ENCODE peak calls at places on chromosomes 1 and 21, in six cellular contexts. X, A, E, M, B and Y are unnamed samples.

GRCh38 chr21:19510653-19511052 is 1107.1 kb upstream of the TMPRSS15 start:
- DNase-seq in X (no peak), A (no peak), E (no peak), M (peak), B (no peak), Y (no peak)

GRCh38 chr21:38925923-38926322 is 120.2 kb downstream of the ETS2 start:
- DNase-seq in X (no peak), A (peak), E (no peak), M (no peak), B (peak), Y (peak)

GRCh38 chr1:208917719-208918118 is 665.8 kb upstream of the CAMK1G start:
- DNase-seq in X (no peak), A (no peak), E (no peak), M (no peak), B (no peak), Y (no peak)

GRCh38 chr1:60978421-60979357 is 103.7 kb upstream of the NFIA start:
- DNase-seq in X (no peak), A (peak), E (peak), M (peak), B (no peak), Y (no peak)

GRCh38 chr1:154556422-154556821 is 2.0 kb downstream of the UBE2Q1 start:
- DNase-seq in X (no peak), A (no peak), E (no peak), M (peak), B (no peak), Y (no peak)

GRCh38 chr1:36115200-36115669 is 9.8 kb downstream of the COL8A2 start:
- DNase-seq in X (no peak), A (no peak), E (no peak), M (no peak), B (peak), Y (no peak)

GRCh38 chr1:9989773-9990172 is 7.3 kb upstream of the RBP7 start:
- DNase-seq in X (no peak), A (no peak), E (no peak), M (no peak), B (no peak), Y (no peak)

GRCh38 chr1:21293537-21294265 is 3.4 kb upstream of the ECE1 start:
- DNase-seq in X (no peak), A (no peak), E (no peak), M (no peak), B (no peak), Y (no peak)

GRCh38 chr1:209655412-209655811 is 3.2 kb upstream of the LAMB3 start:
- DNase-seq in X (no peak), A (no peak), E (no peak), M (no peak), B (no peak), Y (no peak)

GRCh38 chr1:18249691-18250090 is 142.1 kb downstream of the IGSF21 start:
- DNase-seq in X (no peak), A (no peak), E (no peak), M (no peak), B (no peak), Y (no peak)

GRCh38 chr1:71777094-71777493 is 505.2 kb downstream of the NEGR1 start:
- DNase-seq in X (no peak), A (no peak), E (no peak), M (no peak), B (no peak), Y (no peak)

GRCh38 chr1:3198371-3199287 is 129.6 kb downstream of the PRDM16 start:
- DNase-seq in X (no peak), A (no peak), E (no peak), M (no peak), B (no peak), Y (no peak)

GRCh38 chr1:179129702-179130473 is 48.0 kb downstream of the TOR3A start:
- DNase-seq in X (no peak), A (no peak), E (no peak), M (no peak), B (no peak), Y (no peak)

GRCh38 chr1:76547916-76548315 is 319.4 kb upstream of the ST6GALNAC5 start:
- DNase-seq in X (no peak), A (no peak), E (no peak), M (peak), B (no peak), Y (no peak)

GRCh38 chr1:218620956-218621355 is 275.8 kb downstream of the TGFB2 start:
- DNase-seq in X (no peak), A (no peak), E (peak), M (no peak), B (peak), Y (no peak)

GRCh38 chr1:147700042-147700711 is 29.9 kb upstream of the ACP6 start:
- DNase-seq in X (peak), A (peak), E (peak), M (peak), B (peak), Y (peak)

GRCh38 chr1:227315500-227316346 is 2.6 kb downstream of the CDC42BPA start:
- DNase-seq in X (no peak), A (peak), E (peak), M (peak), B (peak), Y (peak)

GRCh38 chr1:11058595-11059165 is 1.1 kb downstream of the SRM start:
- DNase-seq in X (no peak), A (no peak), E (no peak), M (no peak), B (no peak), Y (no peak)

GRCh38 chr1:113538225-113538624 is 147.9 kb downstream of the MAGI3 start:
- DNase-seq in X (no peak), A (no peak), E (no peak), M (no peak), B (no peak), Y (no peak)

GRCh38 chr1:58065520-58065919 is 481.0 kb downstream of the OMA1 start:
- DNase-seq in X (no peak), A (no peak), E (no peak), M (peak), B (no peak), Y (no peak)

GRCh38 chr1:201647094-201647493 is 108.2 kb downstream of the NAV1 start:
- DNase-seq in X (no peak), A (no peak), E (no peak), M (no peak), B (no peak), Y (no peak)

GRCh38 chr1:61585714-61586113 is 139.2 kb downstream of the TM2D1 start:
- DNase-seq in X (no peak), A (no peak), E (no peak), M (no peak), B (no peak), Y (peak)

GRCh38 chr21:31371715-31372114 is 27.7 kb upstream of the TIAM1 start:
- DNase-seq in X (no peak), A (no peak), E (no peak), M (no peak), B (no peak), Y (no peak)

GRCh38 chr1:102628008-102628736 is 480.1 kb downstream of the COL11A1 start:
- DNase-seq in X (no peak), A (no peak), E (no peak), M (no peak), B (peak), Y (no peak)

GRCh38 chr1:244598611-244599010 is 54.3 kb upstream of the DESI2 start:
- DNase-seq in X (no peak), A (no peak), E (no peak), M (no peak), B (no peak), Y (no peak)

GRCh38 chr1:72442251-72442650 is 159.9 kb upstream of the NEGR1 start:
- DNase-seq in X (no peak), A (no peak), E (no peak), M (no peak), B (no peak), Y (no peak)

GRCh38 chr1:36778773-36779172 is 255.5 kb downstream of the GRIK3 start:
- DNase-seq in X (no peak), A (no peak), E (no peak), M (no peak), B (no peak), Y (no peak)

GRCh38 chr21:42567181-42567560 is 53.5 kb downstream of the SLC37A1 start:
- DNase-seq in X (no peak), A (no peak), E (no peak), M (no peak), B (no peak), Y (no peak)

GRCh38 chr21:44350773-44351481 is 2.5 kb upstream of the TRPM2 start:
- DNase-seq in X (no peak), A (no peak), E (no peak), M (no peak), B (no peak), Y (no peak)

GRCh38 chr1:50989694-50990093 is 19.6 kb downstream of the CDKN2C start:
- DNase-seq in X (no peak), A (no peak), E (no peak), M (no peak), B (no peak), Y (no peak)

GRCh38 chr1:37465596-37466517 is 8.5 kb upstream of the ZC3H12A start:
- DNase-seq in X (no peak), A (no peak), E (no peak), M (no peak), B (no peak), Y (no peak)

GRCh38 chr1:6502000-6502891 is 10.8 kb upstream of the PLEKHG5 start:
- DNase-seq in X (no peak), A (no peak), E (no peak), M (no peak), B (no peak), Y (peak)

GRCh38 chr21:44916965-44917364 is 3.7 kb downstream of the ITGB2 start:
- DNase-seq in X (no peak), A (no peak), E (no peak), M (no peak), B (no peak), Y (no peak)

GRCh38 chr1:226588484-226588883 is 39.9 kb downstream of the STUM start:
- DNase-seq in X (no peak), A (no peak), E (no peak), M (no peak), B (no peak), Y (no peak)

GRCh38 chr1:228902781-228903572 is 167.7 kb downstream of the RHOU start:
- DNase-seq in X (peak), A (peak), E (peak), M (no peak), B (peak), Y (peak)

GRCh38 chr1:229068266-229069043 is 202.5 kb upstream of the RAB4A start:
- DNase-seq in X (no peak), A (no peak), E (no peak), M (no peak), B (no peak), Y (no peak)

DNA sequence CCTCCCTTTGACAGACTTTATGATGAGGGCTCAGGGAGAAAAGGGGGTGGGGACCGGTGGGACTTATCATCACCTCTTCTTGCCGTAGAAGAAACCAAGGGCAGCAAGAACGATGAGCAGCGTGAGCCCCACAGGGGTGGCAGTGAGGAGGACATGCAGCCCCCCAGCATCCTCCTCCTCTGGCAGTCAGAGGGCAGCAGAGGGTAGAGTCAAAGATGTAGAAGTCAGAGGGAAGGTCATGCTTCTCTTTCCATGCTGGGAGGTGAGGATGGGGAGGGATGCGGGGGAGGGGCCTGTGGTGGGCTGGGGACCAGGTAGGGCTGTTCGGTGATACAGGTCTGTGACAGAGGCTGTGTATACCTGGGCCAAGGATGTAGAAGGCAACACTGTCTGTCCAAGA is 14.8 kb downstream of the INSRR start:
- DNase-seq in X (no peak), A (no peak), E (no peak), M (peak), B (no peak), Y (no peak)
- TF ChIP-seq CTCF in X (no peak), A (no peak), E (no peak), M (peak), B (no peak), Y (no peak)

GRCh38 chr21:35206141-35207125 is 157.3 kb upstream of the RUNX1 start:
- DNase-seq in X (no peak), A (no peak), E (no peak), M (no peak), B (no peak), Y (peak)

GRCh38 chr21:35210093-35210492 is 161.0 kb upstream of the RUNX1 start:
- DNase-seq in X (no peak), A (no peak), E (no peak), M (no peak), B (no peak), Y (no peak)

GRCh38 chr21:35207322-35207721 is 158.2 kb upstream of the RUNX1 start:
- DNase-seq in X (no peak), A (no peak), E (no peak), M (no peak), B (no peak), Y (no peak)

GRCh38 chr21:35208117-35208516 is 159.0 kb upstream of the RUNX1 start:
- DNase-seq in X (no peak), A (no peak), E (no peak), M (no peak), B (no peak), Y (no peak)

GRCh38 chr21:35208810-35209517 is 159.9 kb upstream of the RUNX1 start:
- DNase-seq in X (no peak), A (no peak), E (no peak), M (no peak), B (no peak), Y (no peak)
- H3K27ac ChIP-seq in X (no peak), A (no peak), E (no peak), M (no peak), B (peak), Y (no peak)

DNA sequence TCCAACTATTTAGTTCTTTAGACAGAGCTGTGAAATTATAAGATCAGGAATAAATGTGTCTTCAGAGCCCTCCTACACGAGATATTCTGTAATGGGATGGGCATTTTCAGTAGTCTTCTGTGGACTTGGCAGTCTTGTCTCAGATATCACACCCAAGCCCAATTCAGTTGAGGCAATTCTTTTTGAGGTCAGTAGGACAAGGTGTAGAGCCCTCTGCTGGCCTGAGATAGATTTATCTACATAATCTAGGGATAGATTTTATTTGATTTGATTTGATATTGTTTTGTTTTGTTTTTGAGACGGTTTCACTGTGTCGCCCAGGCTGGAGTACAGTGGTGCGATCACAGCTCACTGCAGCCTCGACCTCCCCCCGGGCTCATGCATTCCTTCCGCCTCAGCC is 77.5 kb downstream of the FMN2 start:
- DNase-seq in X (no peak), A (no peak), E (peak), M (peak), B (peak), Y (no peak)
- TF ChIP-seq CTCF in X (no peak), A (peak), E (peak), M (peak), B (peak), Y (no peak)

DNA sequence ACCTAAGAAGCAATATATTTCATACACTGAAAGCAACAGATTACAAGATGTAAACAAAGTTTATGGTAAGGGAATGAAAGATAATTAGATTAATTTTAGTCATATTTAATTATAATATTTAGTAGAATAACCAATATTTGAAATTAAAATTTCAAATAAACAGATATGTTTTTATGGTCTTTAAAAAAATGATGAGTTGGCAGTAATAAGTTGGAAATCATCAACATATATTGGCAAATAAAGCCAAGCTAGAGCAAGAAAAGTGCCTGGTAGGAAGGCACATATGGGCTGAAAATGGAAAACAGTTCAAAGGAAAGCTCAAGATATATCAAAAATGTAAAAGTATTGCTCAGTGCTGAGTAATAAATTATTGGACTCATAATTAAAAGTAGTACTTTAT is 1274.0 kb downstream of the AMY1C start:
- DNase-seq in X (no peak), A (no peak), E (no peak), M (no peak), B (no peak), Y (no peak)
- H3K27ac ChIP-seq in X (no peak), A (no peak), E (no peak), M (no peak), B (no peak), Y (no peak)

DNA sequence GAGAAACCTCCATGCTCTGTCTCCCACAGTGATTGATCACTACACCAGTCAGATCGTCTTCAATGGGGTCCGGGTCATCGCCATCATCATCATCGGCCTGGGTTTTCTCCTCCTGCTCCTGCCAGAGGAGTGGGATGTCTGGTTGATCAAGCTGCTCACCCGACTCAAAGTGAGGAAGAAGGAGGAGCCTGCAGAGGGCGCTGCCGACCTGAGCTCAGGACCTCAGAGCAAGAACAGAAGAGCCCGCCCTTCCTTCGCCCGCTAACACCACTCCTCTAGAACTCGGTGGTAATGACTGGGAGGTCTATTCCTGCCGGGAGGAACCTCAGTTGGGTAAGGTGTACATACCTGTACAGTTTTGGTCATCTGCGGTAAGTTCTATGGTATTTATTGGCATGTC is 50.3 kb upstream of the COA6 start:
- DNase-seq in X (peak), A (peak), E (no peak), M (peak), B (no peak), Y (no peak)
- TF ChIP-seq CTCF in X (no peak), A (peak), E (peak), M (peak), B (peak), Y (no peak)

GRCh38 chr1:217032715-217033367 is 309.6 kb upstream of the ESRRG start:
- DNase-seq in X (no peak), A (no peak), E (no peak), M (no peak), B (no peak), Y (no peak)
- H3K27ac ChIP-seq in X (no peak), A (no peak), E (no peak), M (no peak), B (no peak), Y (no peak)

GRCh38 chr1:185595835-185596667 is 138.1 kb upstream of the HMCN1 start:
- DNase-seq in X (peak), A (no peak), E (peak), M (peak), B (peak), Y (no peak)
- TF ChIP-seq CTCF in X (peak), A (peak), E (peak), M (peak), B (peak), Y (no peak)

GRCh38 chr1:183103577-183103976 is 80.4 kb downstream of the LAMC1 start:
- DNase-seq in X (no peak), A (no peak), E (no peak), M (no peak), B (no peak), Y (no peak)

GRCh38 chr1:183103141-183103540 is 79.9 kb downstream of the LAMC1 start:
- DNase-seq in X (no peak), A (no peak), E (no peak), M (peak), B (no peak), Y (no peak)

GRCh38 chr1:183101081-183101480 is 77.9 kb downstream of the LAMC1 start:
- DNase-seq in X (no peak), A (no peak), E (no peak), M (no peak), B (no peak), Y (no peak)

GRCh38 chr1:183100575-183100974 is 77.4 kb downstream of the LAMC1 start:
- DNase-seq in X (no peak), A (no peak), E (no peak), M (no peak), B (no peak), Y (no peak)

DNA sequence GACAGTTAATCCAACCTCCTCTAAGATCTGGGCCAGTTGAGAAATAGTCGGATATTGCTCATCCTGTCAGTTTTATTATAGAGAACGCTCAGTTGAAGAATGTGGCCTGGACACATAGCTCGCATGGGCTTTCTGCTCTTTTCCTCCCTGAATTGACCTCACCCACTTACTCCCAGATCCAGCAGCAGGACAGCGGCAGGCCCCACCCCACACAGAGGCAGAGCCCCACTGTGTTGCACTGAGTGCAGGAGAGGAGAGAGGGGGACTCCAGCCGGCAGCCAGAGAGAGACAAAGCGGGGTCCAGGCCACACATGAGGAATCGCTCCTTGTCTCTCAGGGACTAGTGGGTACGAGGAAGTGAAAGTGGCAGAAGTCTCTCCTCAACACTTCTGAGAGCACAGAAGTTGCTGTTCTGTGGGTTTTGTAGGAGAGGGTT is 78.6 kb downstream of the LAMC1 start:
- DNase-seq in X (no peak), A (no peak), E (no peak), M (no peak), B (no peak), Y (no peak)
- H3K27ac ChIP-seq in X (no peak), A (no peak), E (no peak), M (no peak), B (peak), Y (no peak)